ENCODE peak calls at places on chromosome 10, in eight cellular contexts. O is lower leg skin; K is activated naive CD4-positive, alpha-beta T cell; M is pancreas; W is lung; C is amygdala; Q is cardiac muscle cell; D is fibroblast of pulmonary artery. S is an unnamed sample.

GRCh38 chr10:14834588-14834987 is 3.2 kb downstream of the CDNF start:
- DNase-seq in D (no peak), Q (no peak), K (no peak), W (no peak), M (no peak), O (no peak), C (no peak), S (peak)

GRCh38 chr10:108452483-108453060 is 1288.1 kb upstream of the SORCS1 start:
- DNase-seq in C (no peak), D (no peak), Q (no peak), K (no peak), M (no peak), W (no peak), O (no peak), S (no peak)

GRCh38 chr10:50216894-50217293 is 34.4 kb downstream of the ASAH2 start:
- DNase-seq in K (no peak), Q (peak), M (no peak), C (no peak), W (no peak), O (no peak), D (peak), S (peak)

GRCh38 chr10:73623056-73623455 is 18.2 kb downstream of the MYOZ1 start:
- DNase-seq in M (no peak), O (no peak), Q (no peak), C (no peak), D (no peak), W (no peak), K (no peak), S (no peak)

GRCh38 chr10:126935263-126935946 is 30.2 kb downstream of the DOCK1 start:
- DNase-seq in W (no peak), M (no peak), O (no peak), Q (peak), C (no peak), D (peak), K (no peak), S (no peak)

GRCh38 chr10:72979709-72980108 is 25.1 kb upstream of the PLA2G12B start:
- DNase-seq in K (no peak), Q (no peak), M (no peak), D (no peak), C (no peak), W (no peak), O (no peak), S (no peak)

GRCh38 chr10:30645340-30645827 is 15.8 kb upstream of the LYZL2 start:
- DNase-seq in D (peak), C (no peak), Q (peak), M (no peak), K (no peak), O (no peak), W (no peak), S (peak)

GRCh38 chr10:62131724-62132123 is 136.9 kb downstream of the RTKN2 start:
- DNase-seq in K (no peak), D (peak), W (no peak), C (no peak), M (no peak), O (no peak), Q (no peak), S (no peak)

GRCh38 chr10:125003901-125004467 is 62.1 kb downstream of the ZRANB1 start:
- DNase-seq in K (no peak), M (peak), C (no peak), Q (no peak), O (no peak), W (no peak), D (no peak), S (no peak)

GRCh38 chr10:50992972-50993766 is 81.1 kb upstream of the PRKG1 start:
- DNase-seq in O (no peak), Q (peak), D (peak), K (no peak), W (peak), C (no peak), M (peak), S (peak)

GRCh38 chr10:33327750-33328149 is 6.7 kb downstream of the NRP1 start:
- DNase-seq in O (no peak), M (no peak), C (no peak), D (no peak), Q (peak), K (no peak), W (no peak), S (peak)

GRCh38 chr10:101829561-101830315 is 11.5 kb upstream of the OGA start:
- DNase-seq in O (no peak), W (peak), Q (peak), C (no peak), M (no peak), D (no peak), K (peak), S (peak)

GRCh38 chr10:44628921-44629320 is 244.0 kb upstream of the CXCL12 start:
- DNase-seq in D (peak), Q (peak), K (no peak), O (peak), W (no peak), C (no peak), M (no peak), S (peak)

GRCh38 chr10:31242902-31243301 is 76.1 kb upstream of the ZEB1 start:
- DNase-seq in O (no peak), M (no peak), C (no peak), K (no peak), Q (peak), W (no peak), D (peak), S (peak)